ENCODE peak calls at places on chromosome 21, in four cellular contexts. L, P, B and Z are unnamed samples.

GRCh38 chr21:31559368-31560119 is 99.9 kb upstream of the SOD1 start:
- DNase-seq in L (peak), P (peak), B (peak), Z (peak)

GRCh38 chr21:43866659-43867331 is 1.8 kb downstream of the AGPAT3 start:
- DNase-seq in L (no peak), P (no peak), B (no peak), Z (no peak)

GRCh38 chr21:40067751-40068150 is 200.5 kb downstream of the PCP4 start:
- DNase-seq in L (no peak), P (no peak), B (no peak), Z (no peak)

GRCh38 chr21:16420086-16420724 is 690.4 kb downstream of the USP25 start:
- DNase-seq in L (no peak), P (no peak), B (peak), Z (peak)

GRCh38 chr21:38244885-38245869 is 11.6 kb upstream of the KCNJ15 start:
- DNase-seq in L (peak), P (no peak), B (peak), Z (peak)

GRCh38 chr21:33132054-33132453 is 62.1 kb downstream of the OLIG1 start:
- DNase-seq in L (no peak), P (no peak), B (no peak), Z (no peak)

GRCh38 chr21:36750579-36750959 is 51.7 kb downstream of the SIM2 start:
- DNase-seq in L (no peak), P (no peak), B (no peak), Z (no peak)

GRCh38 chr21:20108976-20109375 is 889.2 kb upstream of the NCAM2 start:
- DNase-seq in L (no peak), P (no peak), B (no peak), Z (no peak)

GRCh38 chr21:23664193-23664694 is 1943.0 kb downstream of the MRPL39 start:
- DNase-seq in L (no peak), P (no peak), B (no peak), Z (no peak)

GRCh38 chr21:21232320-21232719 is 234.1 kb downstream of the NCAM2 start:
- DNase-seq in L (peak), P (no peak), B (peak), Z (no peak)

GRCh38 chr21:41321211-41321907 is 4.8 kb downstream of the FAM3B start:
- DNase-seq in L (no peak), P (no peak), B (no peak), Z (no peak)

GRCh38 chr21:40548134-40548533 is 298.8 kb downstream of the DSCAM start:
- DNase-seq in L (no peak), P (no peak), B (no peak), Z (no peak)

GRCh38 chr21:15781986-15782385 is 52.2 kb downstream of the USP25 start:
- DNase-seq in L (no peak), P (no peak), B (no peak), Z (no peak)

GRCh38 chr21:25934130-25934529 is 199.4 kb downstream of the GABPA start:
- DNase-seq in L (no peak), P (no peak), B (peak), Z (no peak)

GRCh38 chr21:40567511-40567910 is 279.4 kb downstream of the DSCAM start:
- DNase-seq in L (no peak), P (no peak), B (no peak), Z (no peak)

GRCh38 chr21:17461582-17461981 is 51.3 kb upstream of the CXADR start:
- DNase-seq in L (no peak), P (no peak), B (peak), Z (no peak)

GRCh38 chr21:21029159-21029558 is 30.9 kb downstream of the NCAM2 start:
- DNase-seq in L (no peak), P (no peak), B (peak), Z (no peak)

GRCh38 chr21:39664586-39664985 is 51.8 kb downstream of the B3GALT5 start:
- DNase-seq in L (no peak), P (no peak), B (no peak), Z (no peak)

GRCh38 chr21:35932232-35932911 is 128.0 kb downstream of the SETD4 start:
- DNase-seq in L (peak), P (no peak), B (peak), Z (peak)

DNA sequence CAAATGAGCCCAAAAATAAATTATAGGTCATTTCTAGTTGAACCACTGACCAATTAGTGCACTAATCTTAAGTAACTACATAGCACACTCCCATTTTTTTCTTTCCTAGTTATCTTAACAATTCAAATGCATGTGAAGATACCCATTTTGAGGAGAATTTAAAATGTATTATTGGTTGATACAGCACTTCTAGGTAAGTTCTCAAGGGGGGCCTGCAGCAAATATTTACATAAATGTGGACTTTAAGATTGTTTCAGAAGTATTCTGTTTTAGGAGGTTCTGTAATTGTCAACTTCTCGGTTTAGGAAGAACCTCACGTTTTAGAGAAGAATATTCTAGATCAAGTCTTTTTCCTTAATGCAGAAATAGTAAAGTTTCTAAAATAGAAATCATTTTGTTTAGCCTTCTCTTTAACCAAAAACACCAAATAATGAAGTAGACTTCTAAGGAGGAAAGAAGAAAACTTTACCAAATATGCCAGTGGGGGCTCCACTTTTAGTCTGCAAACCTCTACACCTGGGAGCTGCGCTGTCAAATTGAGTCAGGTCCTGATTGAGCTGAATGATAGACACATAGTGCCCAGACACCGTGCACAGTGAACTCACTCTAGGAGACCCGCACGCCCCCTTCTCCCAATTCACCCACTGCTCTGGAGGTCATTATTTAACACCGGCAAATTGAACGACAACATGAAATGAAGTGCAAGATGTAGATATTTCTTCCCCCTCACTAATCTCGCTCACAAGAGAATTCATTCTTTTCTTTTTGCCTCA is 144.4 kb downstream of the RUNX1 start:
- DNase-seq in L (no peak), P (no peak), B (no peak), Z (no peak)
- H3K27ac ChIP-seq in L (no peak), P (no peak), B (no peak), Z (no peak)

GRCh38 chr21:46054447-46054846 is 43.5 kb upstream of the COL6A2 start:
- DNase-seq in L (no peak), P (peak), B (peak), Z (no peak)
- H3K27ac ChIP-seq in L (peak), P (peak), B (peak), Z (peak)

DNA sequence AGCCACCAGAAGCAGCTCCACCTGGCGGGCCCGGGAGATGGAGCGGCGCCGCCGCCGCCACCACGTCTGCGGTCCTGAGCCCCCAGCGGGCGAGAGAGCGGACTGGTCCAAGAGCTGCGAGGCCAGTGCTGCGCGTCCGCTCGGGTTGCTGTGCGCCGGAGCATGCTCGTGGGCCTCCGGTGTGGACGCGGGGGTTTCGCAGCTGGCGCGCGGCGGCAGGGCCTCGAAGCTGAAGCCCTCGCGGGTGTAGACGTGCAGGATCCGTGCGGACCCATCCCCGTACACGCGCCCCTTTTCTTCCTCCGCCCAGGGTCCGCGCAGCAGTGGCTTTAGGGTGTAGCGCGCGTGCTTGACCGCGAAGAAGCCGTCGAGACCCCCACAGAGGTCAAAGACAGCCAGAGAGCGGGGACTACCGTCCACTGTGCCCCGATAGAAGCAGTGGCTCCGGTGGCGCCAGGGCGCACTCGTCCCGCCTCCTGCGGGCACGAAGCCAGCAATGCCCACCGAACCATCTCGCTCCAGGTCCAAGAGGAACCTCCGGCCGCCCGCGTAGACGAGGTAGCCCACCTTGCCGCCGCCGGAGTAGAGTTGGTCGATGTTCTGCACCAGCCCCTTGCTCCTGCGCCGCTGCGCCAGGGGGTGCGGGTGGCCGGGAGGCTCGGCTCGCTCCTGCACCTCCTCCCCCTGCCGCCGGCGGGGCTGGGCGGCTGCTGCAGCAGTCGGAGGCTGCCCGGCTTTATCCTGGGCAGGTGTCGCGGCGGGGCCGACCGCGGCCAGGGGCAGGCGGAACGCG is 1.1 kb downstream of the ADAMTS5 start:
- DNase-seq in L (no peak), P (peak), B (no peak), Z (no peak)
- H3K27ac ChIP-seq in L (no peak), P (peak), B (peak), Z (no peak)

GRCh38 chr21:42572906-42573495 is 59.3 kb downstream of the SLC37A1 start:
- DNase-seq in L (no peak), P (peak), B (no peak), Z (no peak)

GRCh38 chr21:42570841-42571387 is 57.3 kb downstream of the SLC37A1 start:
- DNase-seq in L (no peak), P (peak), B (no peak), Z (no peak)

GRCh38 chr21:42570362-42570761 is 56.7 kb downstream of the SLC37A1 start:
- DNase-seq in L (no peak), P (peak), B (no peak), Z (no peak)

GRCh38 chr21:42569732-42570301 is 56.2 kb downstream of the SLC37A1 start:
- DNase-seq in L (no peak), P (peak), B (no peak), Z (no peak)

DNA sequence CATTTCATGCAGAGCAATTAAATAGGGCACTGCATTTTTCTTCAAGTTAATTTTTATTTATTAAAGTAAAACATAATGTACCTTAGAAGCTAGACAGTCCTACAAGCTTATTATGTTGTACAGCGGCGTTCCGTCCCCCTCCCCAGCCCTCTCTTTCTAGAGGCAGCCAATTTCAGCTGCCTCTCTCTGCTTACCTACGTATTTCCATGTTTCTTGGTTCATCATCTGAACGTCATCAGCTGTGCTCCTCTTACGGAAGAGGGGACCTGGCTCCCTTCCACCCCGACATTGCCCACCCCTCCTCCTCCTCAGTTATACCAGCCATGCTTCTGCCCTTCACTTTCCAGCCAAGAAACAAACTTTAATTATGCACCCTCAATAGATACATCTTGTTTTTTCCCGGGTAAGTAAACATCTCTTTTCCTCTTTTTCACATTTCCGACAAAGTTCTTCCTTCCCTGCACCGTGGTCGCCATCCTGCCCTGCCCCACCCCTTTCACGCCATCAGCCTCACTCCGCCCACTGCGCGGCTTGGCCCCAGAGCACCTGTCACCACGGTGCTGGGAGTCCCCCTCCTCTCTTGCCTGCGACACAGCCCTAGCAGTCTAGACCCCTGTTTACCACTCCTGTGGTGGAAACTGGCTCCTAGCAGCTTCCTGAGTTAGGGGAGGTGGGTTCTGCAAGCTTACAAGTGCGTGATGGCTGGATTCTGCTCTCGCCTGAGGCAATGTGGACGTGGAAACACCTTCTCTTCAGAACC is 57.9 kb downstream of the SLC37A1 start:
- DNase-seq in L (no peak), P (peak), B (no peak), Z (no peak)
- H3K27ac ChIP-seq in L (no peak), P (no peak), B (no peak), Z (no peak)